ENCODE peak calls at places on chromosome 3, in ten cellular contexts. F, A, M, D, R, C, Z, I, O and Y are unnamed samples.

GRCh38 chr3:32120480-32120879 is 14.1 kb downstream of the GPD1L start:
- DNase-seq in F (no peak), A (no peak), M (no peak), D (no peak), R (peak), C (no peak), Z (no peak), I (no peak), O (no peak), Y (no peak)

GRCh38 chr3:15198686-15199085 is 7.4 kb upstream of the CAPN7 start:
- DNase-seq in F (no peak), A (no peak), M (no peak), D (no peak), R (no peak), C (no peak), Z (no peak), I (no peak), O (no peak), Y (no peak)

GRCh38 chr3:97841956-97842355 is 20.1 kb downstream of the CRYBG3 start:
- DNase-seq in F (no peak), A (no peak), M (no peak), D (no peak), R (no peak), C (no peak), Z (no peak), I (no peak), O (no peak), Y (no peak)

GRCh38 chr3:195768831-195769303 is 42.9 kb downstream of the MUC4 start:
- DNase-seq in F (peak), A (no peak), M (no peak), D (no peak), R (no peak), C (no peak), Z (peak), I (peak), O (no peak), Y (no peak)

GRCh38 chr3:54822206-54822605 is 105.7 kb downstream of the LRTM1 start:
- DNase-seq in F (no peak), A (no peak), M (peak), D (no peak), R (no peak), C (peak), Z (no peak), I (no peak), O (no peak), Y (peak)

GRCh38 chr3:38136272-38136806 is 588 bp downstream of the ACAA1 start:
- DNase-seq in F (no peak), A (no peak), M (no peak), D (no peak), R (no peak), C (no peak), Z (no peak), I (peak), O (no peak), Y (no peak)

GRCh38 chr3:193974147-193974546 is 161.8 kb upstream of the HES1 start:
- DNase-seq in F (no peak), A (no peak), M (no peak), D (peak), R (no peak), C (peak), Z (no peak), I (no peak), O (no peak), Y (no peak)

GRCh38 chr3:67635257-67635656 is 19.2 kb downstream of the SUCLG2 start:
- DNase-seq in F (no peak), A (no peak), M (no peak), D (peak), R (no peak), C (peak), Z (no peak), I (no peak), O (no peak), Y (peak)

GRCh38 chr3:112456147-112456546 is 43.1 kb downstream of the BTLA start:
- DNase-seq in F (no peak), A (no peak), M (no peak), D (no peak), R (no peak), C (no peak), Z (no peak), I (no peak), O (no peak), Y (no peak)

GRCh38 chr3:112633757-112634156 is 7.2 kb downstream of the CCDC80 start:
- DNase-seq in F (no peak), A (no peak), M (no peak), D (no peak), R (no peak), C (no peak), Z (no peak), I (no peak), O (no peak), Y (no peak)

GRCh38 chr3:147113293-147114045 is 292.9 kb downstream of the ZIC4 start:
- DNase-seq in F (no peak), A (no peak), M (no peak), D (peak), R (no peak), C (peak), Z (no peak), I (no peak), O (no peak), Y (peak)

GRCh38 chr3:107657971-107658370 is 135.2 kb downstream of the BBX start:
- DNase-seq in F (no peak), A (no peak), M (no peak), D (no peak), R (no peak), C (no peak), Z (no peak), I (no peak), O (no peak), Y (no peak)

GRCh38 chr3:81726132-81726531 is 35.3 kb downstream of the GBE1 start:
- DNase-seq in F (no peak), A (no peak), M (no peak), D (no peak), R (no peak), C (peak), Z (no peak), I (no peak), O (no peak), Y (no peak)

GRCh38 chr3:124597979-124598378 is 132.3 kb upstream of the UMPS start:
- DNase-seq in F (no peak), A (no peak), M (no peak), D (no peak), R (no peak), C (no peak), Z (no peak), I (no peak), O (no peak), Y (no peak)

GRCh38 chr3:149296972-149297371 is 36.5 kb downstream of the TM4SF18 start:
- DNase-seq in F (no peak), A (no peak), M (no peak), D (no peak), R (no peak), C (no peak), Z (no peak), I (no peak), O (no peak), Y (no peak)

GRCh38 chr3:123802007-123802630 is 82.0 kb downstream of the MYLK start:
- DNase-seq in F (no peak), A (no peak), M (no peak), D (no peak), R (no peak), C (no peak), Z (no peak), I (no peak), O (no peak), Y (no peak)